ENCODE peak calls at places on chromosomes 16 and 17, in seven cellular contexts. H, D, C, V, S, M and I are unnamed samples. For H3K9me3, the result is how much of the 10 kb centered on the place peaks cover.

GRCh38 chr16:63461248-63461841 is 1425.1 kb upstream of the CDH8 start:
- DNase-seq in H (no peak), D (no peak), C (no peak), V (no peak), S (peak), M (no peak), I (no peak)

GRCh38 chr17:16398270-16399267 is 16.8 kb upstream of the TRPV2 start:
- DNase-seq in H (no peak), D (no peak), C (no peak), V (no peak), S (no peak), M (no peak), I (no peak)

GRCh38 chr17:54901230-54901847 is 687 bp downstream of the TOM1L1 start:
- DNase-seq in H (no peak), D (peak), C (no peak), V (no peak), S (peak), M (no peak), I (no peak)

GRCh38 chr17:82366749-82367148 is 4.8 kb upstream of the UTS2R start:
- DNase-seq in H (no peak), D (peak), C (no peak), V (no peak), S (no peak), M (no peak), I (no peak)

GRCh38 chr17:41523225-41523593 is 4.5 kb upstream of the KRT15 start:
- DNase-seq in H (no peak), D (no peak), C (no peak), V (no peak), S (no peak), M (no peak), I (no peak)

GRCh38 chr17:49986396-49987289 is 8.4 kb downstream of the DLX3 start:
- DNase-seq in H (no peak), D (no peak), C (no peak), V (no peak), S (no peak), M (peak), I (no peak)

GRCh38 chr16:48385272-48385953 is at the start of gene SIAH1:
- DNase-seq in H (no peak), D (peak), C (peak), V (peak), S (peak), M (peak), I (peak)

GRCh38 chr16:4586297-4586696 is 28.4 kb downstream of the UBALD1 start:
- DNase-seq in H (no peak), D (no peak), C (no peak), V (no peak), S (no peak), M (no peak), I (no peak)

GRCh38 chr17:79391808-79392233 is 219.0 kb downstream of the RBFOX3 start:
- DNase-seq in H (peak), D (peak), C (peak), V (peak), S (peak), M (peak), I (peak)

GRCh38 chr17:69732272-69732671 is 317.8 kb downstream of the MAP2K6 start:
- DNase-seq in H (no peak), D (no peak), C (no peak), V (no peak), S (no peak), M (no peak), I (no peak)

GRCh38 chr17:13557077-13557476 is 44.7 kb downstream of the HS3ST3A1 start:
- DNase-seq in H (no peak), D (no peak), C (no peak), V (no peak), S (no peak), M (no peak), I (no peak)

GRCh38 chr16:17304124-17304813 is 166.5 kb downstream of the XYLT1 start:
- DNase-seq in H (no peak), D (peak), C (peak), V (no peak), S (no peak), M (no peak), I (no peak)

GRCh38 chr17:29734640-29735039 is 111.9 kb upstream of the CORO6 start:
- DNase-seq in H (no peak), D (no peak), C (no peak), V (no peak), S (no peak), M (no peak), I (no peak)

GRCh38 chr16:6048017-6048416 is 950.4 kb upstream of the EEF2KMT start:
- DNase-seq in H (no peak), D (no peak), C (no peak), V (no peak), S (no peak), M (no peak), I (no peak)

GRCh38 chr16:4115209-4115940 is 867 bp downstream of the ADCY9 start:
- DNase-seq in H (no peak), D (peak), C (peak), V (peak), S (peak), M (peak), I (no peak)

GRCh38 chr17:65966311-65966710 is 225.6 kb downstream of the CEP112 start:
- DNase-seq in H (no peak), D (no peak), C (no peak), V (no peak), S (no peak), M (no peak), I (no peak)

GRCh38 chr17:56595831-56596740 is 2.6 kb downstream of the NOG start:
- DNase-seq in H (no peak), D (no peak), C (no peak), V (no peak), S (no peak), M (no peak), I (no peak)

GRCh38 chr17:15516150-15516549 is 47.1 kb downstream of the TVP23C start:
- DNase-seq in H (no peak), D (no peak), C (no peak), V (no peak), S (no peak), M (no peak), I (no peak)

GRCh38 chr17:41545829-41546410 is 17.8 kb upstream of the KRT19 start:
- DNase-seq in H (no peak), D (no peak), C (no peak), V (no peak), S (no peak), M (no peak), I (no peak)

GRCh38 chr16:78094166-78094565 is 5.3 kb upstream of the WWOX start:
- DNase-seq in H (no peak), D (no peak), C (no peak), V (no peak), S (peak), M (no peak), I (no peak)

GRCh38 chr17:3621146-3621720 is 12.0 kb upstream of the TRPV1 start:
- DNase-seq in H (no peak), D (no peak), C (no peak), V (no peak), S (no peak), M (no peak), I (no peak)

GRCh38 chr16:77675464-77676324 is 46.6 kb upstream of the NUDT7 start:
- DNase-seq in H (peak), D (peak), C (peak), V (peak), S (peak), M (peak), I (peak)

GRCh38 chr16:15770512-15770911 is 86.3 kb downstream of the MYH11 start:
- DNase-seq in H (no peak), D (no peak), C (no peak), V (no peak), S (no peak), M (no peak), I (no peak)

GRCh38 chr16:48609453-48610023 is 442 bp downstream of the N4BP1 start:
- DNase-seq in H (no peak), D (peak), C (peak), V (no peak), S (peak), M (peak), I (peak)

GRCh38 chr16:14497245-14498082 is 132.6 kb downstream of the PARN start:
- DNase-seq in H (peak), D (no peak), C (no peak), V (no peak), S (no peak), M (no peak), I (no peak)

GRCh38 chr17:32993977-32994376 is 2.3 kb downstream of the SPACA3 start:
- DNase-seq in H (no peak), D (no peak), C (no peak), V (no peak), S (no peak), M (no peak), I (no peak)

GRCh38 chr17:77423589-77424451 is 283.1 kb downstream of the SEC14L1 start:
- DNase-seq in H (peak), D (peak), C (peak), V (peak), S (peak), M (peak), I (peak)

GRCh38 chr16:86090461-86091170 is 191.7 kb downstream of the IRF8 start:
- DNase-seq in H (no peak), D (no peak), C (no peak), V (no peak), S (no peak), M (peak), I (peak)

GRCh38 chr17:60139438-60140285 is 10.1 kb upstream of the CA4 start:
- DNase-seq in H (no peak), D (peak), C (peak), V (peak), S (peak), M (peak), I (no peak)

GRCh38 chr16:70777973-70778406 is 23.0 kb downstream of the VAC14 start:
- DNase-seq in H (no peak), D (no peak), C (no peak), V (no peak), S (peak), M (no peak), I (no peak)

GRCh38 chr16:20952144-20952797 is 51.7 kb downstream of the LYRM1 start:
- DNase-seq in H (no peak), D (no peak), C (no peak), V (no peak), S (no peak), M (no peak), I (no peak)

GRCh38 chr17:80977172-80977571 is 14.5 kb upstream of the CHMP6 start:
- DNase-seq in H (no peak), D (no peak), C (no peak), V (no peak), S (no peak), M (no peak), I (no peak)

GRCh38 chr17:28953444-28954118 is 2.3 kb upstream of the PHF12 start:
- DNase-seq in H (no peak), D (peak), C (peak), V (peak), S (peak), M (peak), I (no peak)

GRCh38 chr17:46940692-46941404 is 17.9 kb downstream of the GOSR2 start:
- DNase-seq in H (no peak), D (peak), C (peak), V (peak), S (peak), M (peak), I (no peak)

GRCh38 chr16:23962001-23962400 is 126.2 kb downstream of the PRKCB start:
- DNase-seq in H (no peak), D (no peak), C (no peak), V (no peak), S (no peak), M (no peak), I (no peak)

GRCh38 chr16:352547-353403 is at the start of gene AXIN1:
- DNase-seq in H (peak), D (peak), C (peak), V (peak), S (peak), M (peak), I (peak)

GRCh38 chr16:57277586-57277985 is 6.9 kb downstream of the PLLP start:
- DNase-seq in H (no peak), D (no peak), C (no peak), V (no peak), S (peak), M (peak), I (no peak)

GRCh38 chr16:79673635-79674034 is 73.1 kb upstream of the MAF start:
- DNase-seq in H (peak), D (no peak), C (no peak), V (no peak), S (no peak), M (no peak), I (no peak)

GRCh38 chr16:71357681-71358080 is 842 bp upstream of the CALB2 start:
- DNase-seq in H (no peak), D (no peak), C (no peak), V (no peak), S (peak), M (no peak), I (no peak)

GRCh38 chr16:89334050-89334449 is 116.5 kb downstream of the ZNF778 start:
- DNase-seq in H (no peak), D (no peak), C (no peak), V (no peak), S (no peak), M (no peak), I (peak)
- H3K4me3 ChIP-seq in H (no peak), D (no peak), C (no peak), V (no peak), S (no peak), M (no peak), I (no peak)

GRCh38 chr17:27086526-27086925 is 207.4 kb upstream of the WSB1 start:
- DNase-seq in H (no peak), D (no peak), C (no peak), V (no peak), S (no peak), M (no peak), I (no peak)
- H3K9me3 ChIP-seq in H (under half), D (under half), C (under half), V (under half), S (under half), M (under half), I (under half)

DNA sequence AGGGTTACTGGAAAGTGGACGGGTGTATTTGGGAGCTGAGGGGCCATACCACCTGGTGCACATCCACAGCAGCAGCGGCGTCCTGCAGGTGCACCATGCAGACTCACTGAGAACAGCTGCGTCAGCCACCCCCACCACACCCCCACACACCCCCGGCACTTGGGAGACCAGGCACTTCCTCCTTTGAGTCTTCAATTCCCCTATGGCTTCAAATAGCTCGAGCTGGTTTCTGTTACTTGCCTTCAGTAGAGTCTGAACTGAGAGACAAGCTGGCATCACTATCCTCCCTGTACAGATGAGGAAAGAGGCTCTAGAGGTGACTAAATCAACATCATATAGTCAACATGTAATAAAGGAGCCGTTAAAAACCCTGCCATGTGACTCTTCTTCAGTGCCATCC is 15.4 kb downstream of the CUEDC1 start:
- DNase-seq in H (no peak), D (peak), C (no peak), V (no peak), S (no peak), M (no peak), I (no peak)
- TF ChIP-seq EP300 in H (no peak), D (no peak), C (no peak), V (no peak), S (no peak), M (no peak), I (no peak)

DNA sequence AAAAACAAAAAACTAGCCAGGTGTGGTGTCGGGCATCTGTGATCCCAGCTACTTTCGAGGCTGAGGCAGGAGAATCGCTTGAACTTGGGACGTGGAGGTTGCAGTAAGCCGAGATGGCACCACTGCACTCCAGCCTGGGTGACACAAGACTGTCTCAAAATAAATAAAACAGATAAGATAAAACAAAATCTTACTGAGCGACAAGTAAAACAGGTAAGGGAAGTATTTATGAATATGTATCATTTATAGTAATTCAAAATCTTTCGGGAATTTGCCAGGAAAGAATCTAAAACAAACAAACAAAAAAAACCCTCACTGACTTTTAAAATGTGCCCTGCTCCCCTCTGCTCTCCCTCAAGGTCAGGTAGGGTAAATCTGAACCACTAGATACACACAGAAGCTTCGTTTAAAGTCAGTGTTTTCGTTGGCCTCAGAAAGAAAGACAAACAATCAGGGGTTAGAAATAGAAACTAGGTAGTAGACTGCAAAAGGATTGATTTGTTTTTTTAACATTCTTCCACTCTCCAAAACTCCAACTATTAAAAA is 2.1 kb downstream of the PRPSAP1 start:
- DNase-seq in H (no peak), D (no peak), C (no peak), V (no peak), S (no peak), M (no peak), I (no peak)
- H3K4me3 ChIP-seq in H (no peak), D (no peak), C (no peak), V (no peak), S (no peak), M (no peak), I (no peak)

DNA sequence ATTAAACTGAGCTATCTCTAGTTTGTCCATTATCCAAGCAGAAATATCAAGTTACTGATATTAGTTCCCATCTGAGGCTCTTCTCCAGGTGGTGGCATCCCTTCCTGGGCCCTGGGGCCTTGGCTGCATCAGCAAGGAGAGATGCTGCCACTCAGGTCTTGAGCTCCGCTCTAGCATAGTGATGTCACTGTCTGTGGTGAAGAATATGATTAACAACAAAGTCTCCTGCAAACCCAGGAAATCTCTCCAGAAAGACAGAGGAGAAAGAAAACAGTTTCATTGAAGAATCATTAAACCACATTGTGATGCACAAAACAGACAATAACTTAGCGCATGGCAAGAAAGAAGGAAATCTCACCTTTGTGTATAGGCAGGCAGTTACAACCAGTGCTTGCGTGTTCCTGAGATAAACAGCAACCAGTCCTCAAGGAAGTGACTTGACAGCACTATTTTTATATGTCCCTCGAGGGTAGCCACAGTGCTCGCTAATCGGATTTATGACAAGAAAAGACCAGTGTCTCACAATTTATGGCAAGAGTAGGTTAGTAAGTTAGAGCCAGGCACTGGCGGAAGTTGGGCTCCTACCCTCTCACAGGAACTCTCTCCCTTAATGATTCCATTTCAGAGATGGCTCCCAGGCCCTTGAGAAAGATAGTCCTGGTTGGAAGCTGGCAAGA is 151.1 kb downstream of the AHSP start:
- DNase-seq in H (no peak), D (no peak), C (no peak), V (no peak), S (no peak), M (no peak), I (no peak)
- H3K9me3 ChIP-seq in H (under half), D (under half), C (under half), V (under half), S (under half), M (under half), I (under half)

GRCh38 chr17:17937450-17937849 is 34.8 kb downstream of the TOM1L2 start:
- DNase-seq in H (no peak), D (no peak), C (no peak), V (no peak), S (no peak), M (no peak), I (no peak)
- TF ChIP-seq EP300 in H (no peak), D (no peak), C (no peak), V (no peak), S (no peak), M (no peak), I (no peak)

GRCh38 chr17:72116692-72117469 is 3.9 kb upstream of the SOX9 start:
- DNase-seq in H (no peak), D (peak), C (no peak), V (no peak), S (no peak), M (no peak), I (no peak)
- H3K4me3 ChIP-seq in H (peak), D (no peak), C (peak), V (no peak), S (peak), M (peak), I (peak)

GRCh38 chr17:22268214-22268911 is 576.0 kb downstream of the KCNJ18 start:
- DNase-seq in H (no peak), D (no peak), C (peak), V (no peak), S (no peak), M (no peak), I (no peak)
- H3K9me3 ChIP-seq in H (under half), D (under half), C (under half), V (under half), S (under half), M (under half), I (under half)